ENCODE peak calls at places on chromosomes 4 and X, in eight cellular contexts. D is right lobe of liver, P is lower lobe of right lung, H is fibroblast of lung, N is transverse colon, C is spleen, R is upper lobe of left lung, O is IMR-90. G is an unnamed sample.
A peak's percentile ranks its signal among the peaks of the same experiment; 100 is the strongest.

GRCh38 chr4:119206178-119206577 is 6.3 kb upstream of the USP53 start:
- DNase-seq in O (no peak), H (no peak), C (no peak), N (no peak), D (no peak), R (no peak), P (no peak), G (no peak)

GRCh38 chrX:51144828-51145442 is 187.7 kb upstream of the NUDT10 start:
- DNase-seq in C (no peak), R (peak; percentile 49), O (peak; percentile 10), P (no peak), N (no peak), D (no peak), H (peak; percentile 14), G (peak; percentile 25)

GRCh38 chrX:42398967-42399631 is 378.9 kb downstream of the PPP1R2C start:
- DNase-seq in N (no peak), R (no peak), D (no peak), O (no peak), P (no peak), H (no peak), C (no peak), G (peak; percentile 16)

GRCh38 chrX:151402719-151403390 is 5.8 kb downstream of the VMA21 start:
- DNase-seq in D (peak; percentile 73), N (no peak), H (no peak), C (no peak), R (no peak), P (peak; percentile 42), O (no peak), G (no peak)

GRCh38 chrX:129983575-129984131 is 1.2 kb downstream of the BCORL1 start:
- DNase-seq in H (no peak), R (peak; percentile 21), N (peak; percentile 23), C (peak; percentile 87), O (no peak), D (peak; percentile 55), P (peak; percentile 48), G (no peak)

GRCh38 chr4:142440093-142440492 is 406.0 kb downstream of the INPP4B start:
- DNase-seq in O (peak; percentile 29), H (peak; percentile 47), D (no peak), R (no peak), N (no peak), P (no peak), C (no peak), G (no peak)

GRCh38 chrX:153411255-153411987 is at the start of gene ZFP92:
- DNase-seq in P (peak; percentile 62), R (peak; percentile 36), N (peak; percentile 32), D (no peak), H (no peak), O (no peak), C (peak; percentile 81), G (no peak)

GRCh38 chr4:71004281-71004851 is 10.9 kb downstream of the DCK start:
- DNase-seq in H (no peak), N (peak; percentile 49), D (no peak), R (no peak), O (no peak), P (no peak), C (peak; percentile 81), G (no peak)

GRCh38 chrX:137565921-137566745 is at the start of gene ZIC3:
- DNase-seq in O (no peak), D (peak; percentile 65), R (peak; percentile 50), N (peak; percentile 15), P (peak; percentile 67), H (peak; percentile 24), C (no peak), G (peak; percentile 3)

GRCh38 chrX:103248553-103248952 is 6.4 kb downstream of the TCEAL8 start:
- DNase-seq in H (peak; percentile 7), O (peak; percentile 10), C (no peak), R (no peak), P (no peak), D (no peak), N (no peak), G (no peak)

GRCh38 chr4:176872461-176872860 is 79.7 kb upstream of the VEGFC start:
- DNase-seq in H (peak; percentile 21), R (no peak), C (no peak), D (no peak), P (no peak), O (peak; percentile 17), N (no peak), G (no peak)
- H3K4me3 ChIP-seq in H (no peak overlapping the region), R (no peak overlapping the region), C (no peak overlapping the region), D (no peak overlapping the region), P (no peak overlapping the region), O (no peak overlapping the region), N (no peak overlapping the region), G (no peak overlapping the region)

GRCh38 chrX:108610141-108610540 is 126.2 kb downstream of the IRS4 start:
- DNase-seq in N (no peak), C (no peak), D (no peak), R (no peak), H (no peak), O (no peak), P (no peak), G (no peak)
- TF ChIP-seq CTCF in N (no peak), C (no peak), D (no peak), R (no peak), H (no peak), O (no peak), P (no peak), G (no peak)

GRCh38 chr4:48133668-48134444 is at the start of gene TXK:
- DNase-seq in O (peak; percentile 13), C (no peak), D (no peak), P (no peak), N (no peak), R (no peak), H (peak; percentile 28), G (no peak)

GRCh38 chr4:48129307-48130014 is 4.6 kb downstream of the TXK start:
- DNase-seq in N (peak; percentile 52), O (no peak), R (no peak), P (no peak), D (no peak), C (peak; percentile 78), H (no peak), G (no peak)

GRCh38 chr4:48127882-48128394 is 6.1 kb downstream of the TXK start:
- DNase-seq in H (peak; percentile 99), O (peak; percentile 94), P (peak; percentile 61), C (peak; percentile 82), R (peak; percentile 44), D (no peak), N (peak; percentile 63), G (peak; percentile 85)

GRCh38 chr4:48130100-48130499 is 4.0 kb downstream of the TXK start:
- DNase-seq in H (no peak), O (no peak), C (no peak), R (no peak), D (no peak), P (no peak), N (no peak), G (no peak)

DNA sequence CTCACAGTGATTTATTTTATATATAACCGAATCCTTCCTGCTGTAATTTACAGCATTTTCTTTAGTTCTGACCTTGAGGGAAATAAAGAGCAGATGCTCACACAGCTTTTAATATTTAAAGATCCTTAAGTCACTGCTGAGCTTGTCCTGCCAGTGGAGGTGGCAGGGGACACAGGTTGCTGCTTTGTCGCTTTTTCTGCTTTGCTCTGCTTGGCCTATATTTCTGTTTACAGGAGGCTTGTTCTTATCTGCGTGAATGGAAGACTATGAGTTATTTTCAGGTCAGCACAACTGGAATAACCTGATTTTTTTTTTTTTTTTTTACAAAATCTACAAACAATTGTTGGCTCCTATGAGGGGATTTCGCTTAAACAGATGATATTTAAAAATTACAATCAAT is 2.3 kb downstream of the TXK start:
- DNase-seq in N (no peak), O (no peak), R (no peak), C (no peak), D (no peak), P (no peak), H (no peak), G (no peak)
- H3K36me3 ChIP-seq in N (no peaks in the 10 kb centered on the region), O (no peaks in the 10 kb centered on the region), R (peaks cover 10% of the 10 kb centered on the region), C (peaks cover 8% of the 10 kb centered on the region), D (no peaks in the 10 kb centered on the region), P (peaks cover 13% of the 10 kb centered on the region), H (no peaks in the 10 kb centered on the region), G (no peaks in the 10 kb centered on the region)

GRCh38 chrX:110315541-110315940 is 2.3 kb downstream of the AMMECR1 start:
- DNase-seq in H (peak; percentile 33), R (no peak), D (no peak), N (no peak), C (no peak), O (no peak), P (no peak), G (no peak)
- H3K4me3 ChIP-seq in H (peak overlapping the region; percentile 74), R (no peak overlapping the region), D (no peak overlapping the region), N (no peak overlapping the region), C (no peak overlapping the region), O (peak overlapping the region; percentile 99), P (peak overlapping the region; percentile 70), G (no peak overlapping the region)

GRCh38 chrX:47202316-47202715 is 8.7 kb downstream of the UBA1 start:
- DNase-seq in D (no peak), C (no peak), N (no peak), O (no peak), R (no peak), H (no peak), P (no peak), G (no peak)

GRCh38 chrX:47202877-47203276 is 9.2 kb downstream of the UBA1 start:
- DNase-seq in D (no peak), O (no peak), C (peak; percentile 41), R (no peak), H (no peak), N (no peak), P (no peak), G (no peak)

GRCh38 chrX:47208108-47208507 is 10.4 kb upstream of the CDK16 start:
- DNase-seq in R (no peak), D (no peak), N (no peak), P (no peak), O (no peak), C (peak; percentile 41), H (no peak), G (no peak)

GRCh38 chrX:47206316-47206715 is 12.2 kb upstream of the CDK16 start:
- DNase-seq in N (no peak), P (no peak), D (no peak), C (no peak), R (no peak), O (peak; percentile 47), H (peak; percentile 51), G (no peak)

GRCh38 chrX:47204970-47205369 is 11.3 kb downstream of the UBA1 start:
- DNase-seq in C (no peak), R (no peak), O (no peak), N (no peak), P (no peak), H (no peak), D (peak; percentile 15), G (no peak)
- TF ChIP-seq CTCF in C (no peak), R (no peak), O (no peak), N (no peak), P (no peak), H (no peak), D (no peak), G (no peak)

DNA sequence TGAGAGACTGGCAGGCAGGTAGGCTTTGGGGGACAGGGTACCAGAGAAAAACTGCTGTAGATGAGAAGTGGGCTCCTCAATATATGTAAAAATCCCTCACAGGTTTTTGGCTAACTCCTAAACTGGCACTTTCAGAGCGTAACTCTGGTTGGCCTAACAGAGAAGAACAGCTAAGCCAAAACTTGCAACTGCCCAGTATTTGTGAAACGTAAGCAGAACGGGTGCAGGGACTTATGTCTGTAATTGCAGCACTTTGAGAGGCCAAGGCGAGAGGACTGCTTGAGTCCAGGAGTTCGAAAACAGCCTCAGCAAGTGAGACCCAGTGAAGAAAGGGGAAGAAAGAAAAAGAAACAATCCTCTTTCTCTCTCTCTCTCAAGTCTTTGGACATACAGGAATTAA is 25.0 kb downstream of the EIF4E start:
- DNase-seq in D (no peak), P (no peak), C (no peak), O (no peak), R (no peak), H (no peak), N (no peak), G (no peak)
- H3K36me3 ChIP-seq in D (no peaks in the 10 kb centered on the region), P (peaks cover 23% of the 10 kb centered on the region), C (peaks cover 30% of the 10 kb centered on the region), O (peaks cover 3% of the 10 kb centered on the region), R (peaks cover 18% of the 10 kb centered on the region), H (peaks cover 3% of the 10 kb centered on the region), N (no peaks in the 10 kb centered on the region), G (peaks cover 13% of the 10 kb centered on the region)

G was measured in brain microvascular endothelial cell.